ENCODE peak calls at places on chromosomes 16 and 17, in seven cellular contexts. One of them, this sample, is unnamed.

GRCh38 chr17:76816590-76817135 is 51.5 kb upstream of the MGAT5B start:
- DNase-seq in AG04450: peak
- DNase-seq in left ventricle myocardium inferior: peak
- DNase-seq in OCI-LY7: peak
- DNase-seq in prostate gland: peak
- DNase-seq in RWPE1: peak
- DNase-seq in dorsolateral prefrontal cortex: peak
- DNase-seq in this sample: no peak

GRCh38 chr17:56785396-56785795 is 48.3 kb downstream of the C17orf67 start:
- DNase-seq in AG04450: no peak
- DNase-seq in left ventricle myocardium inferior: no peak
- DNase-seq in OCI-LY7: no peak
- DNase-seq in prostate gland: no peak
- DNase-seq in RWPE1: peak
- DNase-seq in dorsolateral prefrontal cortex: no peak
- DNase-seq in this sample: no peak

GRCh38 chr16:29862383-29862883 is 593 bp downstream of the CDIPT start:
- DNase-seq in AG04450: no peak
- DNase-seq in left ventricle myocardium inferior: peak
- DNase-seq in OCI-LY7: no peak
- DNase-seq in prostate gland: peak
- DNase-seq in RWPE1: peak
- DNase-seq in dorsolateral prefrontal cortex: no peak
- DNase-seq in this sample: no peak

GRCh38 chr17:1087381-1088241 is 90.7 kb downstream of the TIMM22 start:
- DNase-seq in AG04450: no peak
- DNase-seq in left ventricle myocardium inferior: peak
- DNase-seq in OCI-LY7: peak
- DNase-seq in prostate gland: peak
- DNase-seq in RWPE1: peak
- DNase-seq in dorsolateral prefrontal cortex: peak
- DNase-seq in this sample: peak

GRCh38 chr16:89657442-89658220 is at the start of the genes CHMP1A and SPATA33:
- DNase-seq in AG04450: peak
- DNase-seq in left ventricle myocardium inferior: peak
- DNase-seq in OCI-LY7: peak
- DNase-seq in prostate gland: peak
- DNase-seq in RWPE1: peak
- DNase-seq in dorsolateral prefrontal cortex: peak
- DNase-seq in this sample: peak

GRCh38 chr17:50129303-50129945 is 536 bp downstream of the SAMD14 start:
- DNase-seq in AG04450: no peak
- DNase-seq in left ventricle myocardium inferior: no peak
- DNase-seq in OCI-LY7: no peak
- DNase-seq in prostate gland: no peak
- DNase-seq in RWPE1: no peak
- DNase-seq in dorsolateral prefrontal cortex: no peak
- DNase-seq in this sample: no peak

GRCh38 chr16:66272461-66272860 is 94.0 kb upstream of the CDH5 start:
- DNase-seq in AG04450: no peak
- DNase-seq in left ventricle myocardium inferior: no peak
- DNase-seq in OCI-LY7: no peak
- DNase-seq in prostate gland: no peak
- DNase-seq in RWPE1: no peak
- DNase-seq in dorsolateral prefrontal cortex: no peak
- DNase-seq in this sample: no peak

GRCh38 chr17:70157151-70157550 is 12.2 kb upstream of the KCNJ2 start:
- DNase-seq in AG04450: no peak
- DNase-seq in left ventricle myocardium inferior: no peak
- DNase-seq in OCI-LY7: no peak
- DNase-seq in prostate gland: no peak
- DNase-seq in RWPE1: no peak
- DNase-seq in dorsolateral prefrontal cortex: no peak
- DNase-seq in this sample: no peak

GRCh38 chr17:19346351-19347255 is 15.9 kb downstream of the B9D1 start:
- DNase-seq in AG04450: peak
- DNase-seq in left ventricle myocardium inferior: peak
- DNase-seq in OCI-LY7: peak
- DNase-seq in prostate gland: no peak
- DNase-seq in RWPE1: peak
- DNase-seq in dorsolateral prefrontal cortex: peak
- DNase-seq in this sample: peak

GRCh38 chr17:37283414-37283961 is 92.3 kb upstream of the C17orf78 start:
- DNase-seq in AG04450: no peak
- DNase-seq in left ventricle myocardium inferior: no peak
- DNase-seq in OCI-LY7: no peak
- DNase-seq in prostate gland: no peak
- DNase-seq in RWPE1: no peak
- DNase-seq in dorsolateral prefrontal cortex: no peak
- DNase-seq in this sample: no peak

GRCh38 chr17:54455251-54455868 is 445.3 kb upstream of the TOM1L1 start:
- DNase-seq in AG04450: no peak
- DNase-seq in left ventricle myocardium inferior: no peak
- DNase-seq in OCI-LY7: peak
- DNase-seq in prostate gland: no peak
- DNase-seq in RWPE1: no peak
- DNase-seq in dorsolateral prefrontal cortex: no peak
- DNase-seq in this sample: no peak

GRCh38 chr17:66240013-66240412 is 10.8 kb upstream of the APOH start:
- DNase-seq in AG04450: no peak
- DNase-seq in left ventricle myocardium inferior: no peak
- DNase-seq in OCI-LY7: no peak
- DNase-seq in prostate gland: no peak
- DNase-seq in RWPE1: no peak
- DNase-seq in dorsolateral prefrontal cortex: no peak
- DNase-seq in this sample: no peak

GRCh38 chr16:12646490-12647274 is 157.0 kb downstream of the CPPED1 start:
- DNase-seq in AG04450: no peak
- DNase-seq in left ventricle myocardium inferior: no peak
- DNase-seq in OCI-LY7: no peak
- DNase-seq in prostate gland: no peak
- DNase-seq in RWPE1: no peak
- DNase-seq in dorsolateral prefrontal cortex: peak
- DNase-seq in this sample: no peak

GRCh38 chr17:63633742-63634141 is 11.5 kb downstream of the MAP3K3 start:
- DNase-seq in AG04450: no peak
- DNase-seq in left ventricle myocardium inferior: no peak
- DNase-seq in OCI-LY7: no peak
- DNase-seq in prostate gland: no peak
- DNase-seq in RWPE1: no peak
- DNase-seq in dorsolateral prefrontal cortex: no peak
- DNase-seq in this sample: no peak

GRCh38 chr17:41421116-41421515 is 3.3 kb downstream of the KRT37 start:
- DNase-seq in AG04450: no peak
- DNase-seq in left ventricle myocardium inferior: no peak
- DNase-seq in OCI-LY7: no peak
- DNase-seq in prostate gland: peak
- DNase-seq in RWPE1: peak
- DNase-seq in dorsolateral prefrontal cortex: no peak
- DNase-seq in this sample: no peak
- TF ChIP-seq CTCF in AG04450: no peak
- TF ChIP-seq CTCF in left ventricle myocardium inferior: no peak
- TF ChIP-seq CTCF in OCI-LY7: no peak
- TF ChIP-seq CTCF in prostate gland: no peak
- TF ChIP-seq CTCF in RWPE1: no peak
- TF ChIP-seq CTCF in dorsolateral prefrontal cortex: no peak
- TF ChIP-seq CTCF in this sample: no peak

GRCh38 chr16:57165483-57165882 is 20.4 kb downstream of the PSME3IP1 start:
- DNase-seq in AG04450: no peak
- DNase-seq in left ventricle myocardium inferior: no peak
- DNase-seq in OCI-LY7: no peak
- DNase-seq in prostate gland: no peak
- DNase-seq in RWPE1: no peak
- DNase-seq in dorsolateral prefrontal cortex: no peak
- DNase-seq in this sample: no peak
- H3K27ac ChIP-seq in AG04450: no peak
- H3K27ac ChIP-seq in left ventricle myocardium inferior: no peak
- H3K27ac ChIP-seq in OCI-LY7: no peak
- H3K27ac ChIP-seq in prostate gland: no peak
- H3K27ac ChIP-seq in RWPE1: no peak
- H3K27ac ChIP-seq in dorsolateral prefrontal cortex: peak
- H3K27ac ChIP-seq in this sample: no peak

GRCh38 chr17:72952220-72952619 is 140.3 kb downstream of the SLC39A11 start:
- DNase-seq in AG04450: no peak
- DNase-seq in left ventricle myocardium inferior: no peak
- DNase-seq in OCI-LY7: no peak
- DNase-seq in prostate gland: no peak
- DNase-seq in RWPE1: no peak
- DNase-seq in dorsolateral prefrontal cortex: no peak
- DNase-seq in this sample: no peak
- TF ChIP-seq CTCF in AG04450: no peak
- TF ChIP-seq CTCF in left ventricle myocardium inferior: no peak
- TF ChIP-seq CTCF in OCI-LY7: no peak
- TF ChIP-seq CTCF in prostate gland: no peak
- TF ChIP-seq CTCF in RWPE1: no peak
- TF ChIP-seq CTCF in dorsolateral prefrontal cortex: no peak
- TF ChIP-seq CTCF in this sample: no peak

GRCh38 chr16:85826686-85827247 is 27.3 kb downstream of the COX4I1 start:
- DNase-seq in AG04450: no peak
- DNase-seq in left ventricle myocardium inferior: no peak
- DNase-seq in OCI-LY7: no peak
- DNase-seq in prostate gland: no peak
- DNase-seq in RWPE1: no peak
- DNase-seq in dorsolateral prefrontal cortex: no peak
- DNase-seq in this sample: no peak

GRCh38 chr16:85829266-85829665 is 29.8 kb downstream of the COX4I1 start:
- DNase-seq in AG04450: no peak
- DNase-seq in left ventricle myocardium inferior: no peak
- DNase-seq in OCI-LY7: no peak
- DNase-seq in prostate gland: no peak
- DNase-seq in RWPE1: no peak
- DNase-seq in dorsolateral prefrontal cortex: no peak
- DNase-seq in this sample: no peak

GRCh38 chr16:85829751-85830445 is 30.4 kb downstream of the COX4I1 start:
- DNase-seq in AG04450: no peak
- DNase-seq in left ventricle myocardium inferior: peak
- DNase-seq in OCI-LY7: no peak
- DNase-seq in prostate gland: no peak
- DNase-seq in RWPE1: no peak
- DNase-seq in dorsolateral prefrontal cortex: no peak
- DNase-seq in this sample: peak

GRCh38 chr16:85825326-85825725 is 25.8 kb downstream of the COX4I1 start:
- DNase-seq in AG04450: no peak
- DNase-seq in left ventricle myocardium inferior: no peak
- DNase-seq in OCI-LY7: peak
- DNase-seq in prostate gland: no peak
- DNase-seq in RWPE1: no peak
- DNase-seq in dorsolateral prefrontal cortex: no peak
- DNase-seq in this sample: no peak

DNA sequence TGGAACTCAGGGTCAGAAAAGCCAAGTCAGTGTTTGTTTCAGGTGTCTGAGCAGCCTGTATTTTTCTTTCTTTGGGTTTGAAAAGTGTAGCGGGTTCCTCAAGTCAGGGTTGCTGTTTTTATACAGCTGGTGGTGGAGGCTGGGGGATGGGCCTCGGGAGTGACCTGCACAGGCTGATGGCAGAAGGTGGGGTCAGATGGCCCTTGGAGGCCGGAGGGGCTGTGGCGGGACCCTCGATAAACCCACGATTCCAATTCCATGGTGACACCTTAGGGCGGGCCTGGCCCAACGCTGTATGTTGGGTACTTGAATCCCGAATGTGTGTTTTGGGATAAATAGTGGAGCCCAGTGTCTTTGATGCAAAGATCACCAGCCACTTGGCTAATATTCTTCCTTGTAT is 28.7 kb downstream of the COX4I1 start:
- DNase-seq in AG04450: no peak
- DNase-seq in left ventricle myocardium inferior: no peak
- DNase-seq in OCI-LY7: no peak
- DNase-seq in prostate gland: no peak
- DNase-seq in RWPE1: no peak
- DNase-seq in dorsolateral prefrontal cortex: no peak
- DNase-seq in this sample: no peak
- H3K27ac ChIP-seq in AG04450: no peak
- H3K27ac ChIP-seq in left ventricle myocardium inferior: no peak
- H3K27ac ChIP-seq in OCI-LY7: no peak
- H3K27ac ChIP-seq in prostate gland: no peak
- H3K27ac ChIP-seq in RWPE1: no peak
- H3K27ac ChIP-seq in dorsolateral prefrontal cortex: no peak
- H3K27ac ChIP-seq in this sample: no peak

GRCh38 chr17:75625813-75626486 is 7.3 kb upstream of the SMIM5 start:
- DNase-seq in AG04450: no peak
- DNase-seq in left ventricle myocardium inferior: no peak
- DNase-seq in OCI-LY7: peak
- DNase-seq in prostate gland: no peak
- DNase-seq in RWPE1: peak
- DNase-seq in dorsolateral prefrontal cortex: peak
- DNase-seq in this sample: no peak
- TF ChIP-seq CTCF in AG04450: peak
- TF ChIP-seq CTCF in left ventricle myocardium inferior: peak
- TF ChIP-seq CTCF in OCI-LY7: peak
- TF ChIP-seq CTCF in prostate gland: peak
- TF ChIP-seq CTCF in RWPE1: peak
- TF ChIP-seq CTCF in dorsolateral prefrontal cortex: peak
- TF ChIP-seq CTCF in this sample: peak

GRCh38 chr16:2076072-2076865 is 28.5 kb downstream of the TSC2 start:
- DNase-seq in AG04450: no peak
- DNase-seq in left ventricle myocardium inferior: no peak
- DNase-seq in OCI-LY7: no peak
- DNase-seq in prostate gland: no peak
- DNase-seq in RWPE1: no peak
- DNase-seq in dorsolateral prefrontal cortex: no peak
- DNase-seq in this sample: no peak
- H3K27ac ChIP-seq in AG04450: no peak
- H3K27ac ChIP-seq in left ventricle myocardium inferior: no peak
- H3K27ac ChIP-seq in OCI-LY7: no peak
- H3K27ac ChIP-seq in prostate gland: no peak
- H3K27ac ChIP-seq in RWPE1: no peak
- H3K27ac ChIP-seq in dorsolateral prefrontal cortex: no peak
- H3K27ac ChIP-seq in this sample: no peak

GRCh38 chr16:26524831-26525230 is 541.9 kb upstream of the C16orf82 start:
- DNase-seq in AG04450: no peak
- DNase-seq in left ventricle myocardium inferior: no peak
- DNase-seq in OCI-LY7: no peak
- DNase-seq in prostate gland: no peak
- DNase-seq in RWPE1: no peak
- DNase-seq in dorsolateral prefrontal cortex: no peak
- DNase-seq in this sample: no peak

GRCh38 chr16:26526633-26527032 is 540.1 kb upstream of the C16orf82 start:
- DNase-seq in AG04450: no peak
- DNase-seq in left ventricle myocardium inferior: no peak
- DNase-seq in OCI-LY7: no peak
- DNase-seq in prostate gland: no peak
- DNase-seq in RWPE1: no peak
- DNase-seq in dorsolateral prefrontal cortex: no peak
- DNase-seq in this sample: no peak

GRCh38 chr16:26525856-26526255 is 540.9 kb upstream of the C16orf82 start:
- DNase-seq in AG04450: no peak
- DNase-seq in left ventricle myocardium inferior: no peak
- DNase-seq in OCI-LY7: no peak
- DNase-seq in prostate gland: no peak
- DNase-seq in RWPE1: no peak
- DNase-seq in dorsolateral prefrontal cortex: no peak
- DNase-seq in this sample: no peak

GRCh38 chr16:26521626-26522025 is 545.1 kb upstream of the C16orf82 start:
- DNase-seq in AG04450: no peak
- DNase-seq in left ventricle myocardium inferior: no peak
- DNase-seq in OCI-LY7: no peak
- DNase-seq in prostate gland: no peak
- DNase-seq in RWPE1: no peak
- DNase-seq in dorsolateral prefrontal cortex: no peak
- DNase-seq in this sample: no peak
- TF ChIP-seq CTCF in AG04450: no peak
- TF ChIP-seq CTCF in left ventricle myocardium inferior: no peak
- TF ChIP-seq CTCF in OCI-LY7: no peak
- TF ChIP-seq CTCF in prostate gland: no peak
- TF ChIP-seq CTCF in RWPE1: no peak
- TF ChIP-seq CTCF in dorsolateral prefrontal cortex: no peak
- TF ChIP-seq CTCF in this sample: no peak